ENCODE peak calls at places on chromosomes 2 and 18, in five cellular contexts. One of them, this sample, is unnamed.

GRCh38 chr2:1584051-1584531 is 160.2 kb downstream of the PXDN start:
- DNase-seq in CD8-positive, alpha-beta T cell: no peak
- DNase-seq in RPMI7951: peak
- DNase-seq in frontal cortex: no peak
- DNase-seq in hypothalamus: no peak
- DNase-seq in this sample: no peak

GRCh38 chr2:128374001-128374710 is 55.5 kb upstream of the HS6ST1 start:
- DNase-seq in frontal cortex: no peak
- DNase-seq in RPMI7951: peak
- DNase-seq in hypothalamus: no peak
- DNase-seq in CD8-positive, alpha-beta T cell: no peak
- DNase-seq in this sample: no peak

GRCh38 chr2:170332676-170333402 is 154.9 kb downstream of the MYO3B start:
- DNase-seq in RPMI7951: peak
- DNase-seq in CD8-positive, alpha-beta T cell: no peak
- DNase-seq in hypothalamus: no peak
- DNase-seq in frontal cortex: no peak
- DNase-seq in this sample: no peak

GRCh38 chr2:175955168-175955567 is 46.9 kb downstream of the LNPK start:
- DNase-seq in CD8-positive, alpha-beta T cell: no peak
- DNase-seq in RPMI7951: no peak
- DNase-seq in frontal cortex: no peak
- DNase-seq in hypothalamus: no peak
- DNase-seq in this sample: no peak

GRCh38 chr2:85157345-85157744 is 24.2 kb downstream of the TCF7L1 start:
- DNase-seq in frontal cortex: no peak
- DNase-seq in RPMI7951: no peak
- DNase-seq in CD8-positive, alpha-beta T cell: no peak
- DNase-seq in hypothalamus: no peak
- DNase-seq in this sample: no peak

GRCh38 chr2:233469261-233470006 is 97.1 kb downstream of the USP40 start:
- DNase-seq in hypothalamus: peak
- DNase-seq in CD8-positive, alpha-beta T cell: no peak
- DNase-seq in RPMI7951: no peak
- DNase-seq in frontal cortex: peak
- DNase-seq in this sample: no peak

GRCh38 chr18:46656326-46657114 is 500 bp downstream of the LOXHD1 start:
- DNase-seq in hypothalamus: no peak
- DNase-seq in RPMI7951: no peak
- DNase-seq in frontal cortex: no peak
- DNase-seq in CD8-positive, alpha-beta T cell: no peak
- DNase-seq in this sample: no peak

GRCh38 chr2:8628179-8628869 is 53.5 kb upstream of the ID2 start:
- DNase-seq in frontal cortex: no peak
- DNase-seq in CD8-positive, alpha-beta T cell: no peak
- DNase-seq in hypothalamus: no peak
- DNase-seq in RPMI7951: no peak
- DNase-seq in this sample: no peak

GRCh38 chr2:177530513-177531039 is 138.0 kb downstream of the AGPS start:
- DNase-seq in hypothalamus: no peak
- DNase-seq in frontal cortex: no peak
- DNase-seq in CD8-positive, alpha-beta T cell: no peak
- DNase-seq in RPMI7951: no peak
- DNase-seq in this sample: no peak

This sample was measured in neural crest cell.